ENCODE peak calls at places on chromosomes 1 and 21, in ten cellular contexts. S, R, L, Q, O, F, C, Y, B and T are unnamed samples.

GRCh38 chr1:88735909-88736308 is 51.8 kb downstream of the PKN2 start:
- DNase-seq in F (no peak), S (no peak), O (no peak), C (no peak), R (no peak), Y (no peak), L (no peak), B (no peak), Q (no peak), T (no peak)

GRCh38 chr1:9861371-9861770 is 37.6 kb upstream of the CLSTN1 start:
- DNase-seq in R (no peak), Y (no peak), B (no peak), O (no peak), C (no peak), S (peak), L (peak), F (no peak), Q (no peak), T (no peak)

GRCh38 chr1:90387825-90388224 is 329.3 kb downstream of the BARHL2 start:
- DNase-seq in R (no peak), C (no peak), O (peak), L (no peak), Q (no peak), Y (no peak), F (no peak), S (no peak), B (no peak), T (no peak)

GRCh38 chr1:235617808-235618207 is 31.8 kb downstream of the GNG4 start:
- DNase-seq in L (no peak), Y (no peak), Q (no peak), S (no peak), C (peak), R (no peak), F (no peak), B (peak), O (peak), T (no peak)

GRCh38 chr1:17475729-17476128 is 36.3 kb upstream of the RCC2 start:
- DNase-seq in S (no peak), O (peak), B (peak), Y (no peak), C (peak), F (no peak), Q (peak), L (peak), R (peak), T (peak)

GRCh38 chr21:43938751-43939442 is 73.2 kb upstream of the TRAPPC10 start:
- DNase-seq in B (peak), R (peak), C (peak), O (peak), Q (peak), F (peak), Y (peak), S (peak), L (peak), T (peak)

GRCh38 chr1:90919900-90920299 is 101.9 kb downstream of the ZNF644 start:
- DNase-seq in Q (no peak), F (no peak), S (no peak), C (no peak), R (no peak), O (peak), L (no peak), Y (no peak), B (peak), T (no peak)

GRCh38 chr1:246139745-246140182 is 367.3 kb downstream of the SMYD3 start:
- DNase-seq in R (peak), Q (no peak), Y (no peak), O (peak), S (no peak), B (peak), C (peak), F (no peak), L (no peak), T (peak)

GRCh38 chr1:183433703-183434102 is 15.5 kb upstream of the NMNAT2 start:
- DNase-seq in Q (no peak), B (no peak), L (no peak), C (no peak), Y (no peak), S (no peak), O (no peak), F (no peak), R (no peak), T (no peak)

GRCh38 chr1:29752141-29752540 is 515.8 kb downstream of the PTPRU start:
- DNase-seq in L (no peak), C (no peak), F (no peak), Q (peak), O (peak), B (no peak), S (no peak), Y (no peak), R (no peak), T (peak)

GRCh38 chr1:11307837-11308236 is 34.8 kb downstream of the UBIAD1 start:
- DNase-seq in C (no peak), Q (no peak), S (no peak), F (no peak), Y (no peak), R (no peak), B (no peak), L (no peak), O (peak), T (no peak)

GRCh38 chr1:153957744-153958110 is 685 bp downstream of the CRTC2 start:
- DNase-seq in F (no peak), O (no peak), R (no peak), B (peak), Y (peak), C (peak), S (no peak), L (no peak), Q (no peak), T (peak)

GRCh38 chr1:44999232-44999631 is 11.9 kb downstream of the HECTD3 start:
- DNase-seq in R (no peak), B (no peak), C (no peak), O (no peak), L (no peak), S (no peak), F (no peak), Y (no peak), Q (no peak), T (no peak)

GRCh38 chr21:41207401-41208388 is 39.7 kb downstream of the BACE2 start:
- DNase-seq in S (no peak), C (peak), O (peak), Q (peak), R (peak), B (peak), L (peak), F (peak), Y (no peak), T (peak)

GRCh38 chr1:228283043-228283371 is 75.2 kb downstream of the OBSCN start:
- DNase-seq in Q (no peak), O (no peak), R (no peak), B (no peak), Y (no peak), L (no peak), C (no peak), S (peak), F (no peak), T (no peak)

GRCh38 chr1:171152533-171152932 is 32.6 kb upstream of the FMO2 start:
- DNase-seq in L (peak), R (no peak), F (no peak), S (no peak), Q (no peak), Y (no peak), C (no peak), O (no peak), B (no peak), T (peak)

GRCh38 chr1:53075206-53075605 is 13.2 kb downstream of the PODN start:
- DNase-seq in F (no peak), Q (no peak), O (no peak), R (no peak), B (no peak), L (no peak), Y (no peak), C (no peak), S (peak), T (no peak)

GRCh38 chr1:38046884-38047602 is 450 bp upstream of the POU3F1 start:
- DNase-seq in S (peak), Y (peak), R (peak), C (peak), O (peak), Q (peak), L (peak), B (peak), F (peak), T (peak)

GRCh38 chr1:203596673-203597072 is 30.0 kb upstream of the ATP2B4 start:
- DNase-seq in R (no peak), B (no peak), O (no peak), S (no peak), F (no peak), L (no peak), Y (no peak), Q (no peak), C (no peak), T (no peak)

GRCh38 chr1:8121261-8122159 is 95.4 kb upstream of the ERRFI1 start:
- DNase-seq in O (peak), Q (peak), S (no peak), R (peak), B (peak), C (peak), Y (no peak), F (peak), L (peak), T (peak)

GRCh38 chr1:26582836-26583460 is 53.4 kb downstream of the RPS6KA1 start:
- DNase-seq in Y (no peak), R (no peak), B (peak), Q (no peak), C (peak), F (peak), L (peak), S (no peak), O (peak), T (peak)

DNA sequence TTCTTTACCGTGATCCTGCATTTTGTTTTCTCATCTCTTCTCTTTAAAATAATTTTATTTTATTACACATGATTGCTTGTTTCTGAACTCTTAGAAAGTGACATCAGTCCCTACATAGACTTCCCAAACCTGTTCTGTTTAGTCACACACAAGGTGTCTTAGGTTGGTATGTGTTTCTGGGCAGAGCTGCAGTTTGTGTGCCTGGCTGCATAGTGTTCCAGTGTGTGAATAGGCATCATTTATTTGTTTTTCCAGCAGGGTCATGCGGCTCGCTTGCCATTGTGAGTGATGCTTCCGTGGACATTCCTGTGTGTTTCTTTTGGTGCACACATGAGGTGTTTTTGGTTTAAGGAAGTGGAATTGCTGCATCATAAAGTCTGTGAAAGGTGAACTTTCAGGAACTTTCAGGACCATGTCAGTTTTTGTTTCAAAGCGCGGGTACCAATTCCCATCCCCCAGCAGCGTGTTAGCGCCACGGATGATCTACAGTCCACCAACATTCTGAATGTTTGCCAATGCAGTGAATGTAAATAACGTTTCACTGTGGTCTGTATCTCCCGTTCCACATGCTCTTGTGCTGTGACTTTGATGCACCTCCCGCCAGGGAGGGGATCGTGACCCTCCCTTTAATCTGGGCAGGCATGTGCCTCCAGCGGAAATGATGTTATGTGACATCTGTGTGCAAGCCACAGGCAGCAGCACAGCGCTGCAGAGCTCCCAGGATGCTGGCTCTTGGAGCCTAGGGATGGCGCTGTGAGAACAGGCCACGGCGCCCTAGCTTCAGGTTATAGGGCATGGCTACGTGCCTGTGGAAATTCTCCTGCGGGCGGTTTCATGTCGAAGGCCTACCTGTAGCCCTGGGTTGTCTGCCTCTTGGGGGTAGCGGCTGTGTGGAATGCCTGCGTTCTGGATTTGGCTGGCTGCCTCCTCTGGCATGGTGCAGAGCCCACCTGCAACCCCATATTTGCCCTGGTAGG is 144.6 kb upstream of the COL6A1 start:
- DNase-seq in Y (no peak), B (no peak), Q (no peak), F (no peak), L (no peak), S (no peak), C (peak), O (no peak), R (no peak), T (no peak)
- TF ChIP-seq CTCF in Y (no peak), B (no peak), Q (no peak), F (no peak), L (no peak), S (no peak), C (no peak), O (no peak), R (no peak), T (no peak)

GRCh38 chr1:3856923-3857790 is at the start of the genes CEP104 and DFFB:
- DNase-seq in C (peak), O (peak), F (peak), S (peak), B (peak), Q (peak), Y (peak), R (peak), L (peak), T (peak)
- TF ChIP-seq CTCF in C (no peak), O (no peak), F (no peak), S (peak), B (peak), Q (peak), Y (peak), R (no peak), L (peak), T (no peak)

GRCh38 chr1:150268706-150269403 is at the start of gene APH1A:
- DNase-seq in S (peak), R (peak), F (peak), B (peak), Y (peak), L (peak), O (peak), C (peak), Q (peak), T (peak)

GRCh38 chr1:150268342-150268705 is 492 bp downstream of the APH1A start:
- DNase-seq in R (peak), Q (peak), S (peak), C (peak), Y (peak), B (peak), F (no peak), L (no peak), O (peak), T (peak)

GRCh38 chr1:150273310-150273709 is 720 bp downstream of the C1orf54 start:
- DNase-seq in Y (no peak), O (no peak), C (no peak), F (no peak), L (no peak), S (no peak), R (no peak), Q (no peak), B (no peak), T (no peak)

GRCh38 chr1:150267896-150268295 is 920 bp downstream of the APH1A start:
- DNase-seq in L (no peak), Y (no peak), O (peak), R (no peak), B (no peak), C (peak), S (no peak), F (no peak), Q (no peak), T (no peak)

DNA sequence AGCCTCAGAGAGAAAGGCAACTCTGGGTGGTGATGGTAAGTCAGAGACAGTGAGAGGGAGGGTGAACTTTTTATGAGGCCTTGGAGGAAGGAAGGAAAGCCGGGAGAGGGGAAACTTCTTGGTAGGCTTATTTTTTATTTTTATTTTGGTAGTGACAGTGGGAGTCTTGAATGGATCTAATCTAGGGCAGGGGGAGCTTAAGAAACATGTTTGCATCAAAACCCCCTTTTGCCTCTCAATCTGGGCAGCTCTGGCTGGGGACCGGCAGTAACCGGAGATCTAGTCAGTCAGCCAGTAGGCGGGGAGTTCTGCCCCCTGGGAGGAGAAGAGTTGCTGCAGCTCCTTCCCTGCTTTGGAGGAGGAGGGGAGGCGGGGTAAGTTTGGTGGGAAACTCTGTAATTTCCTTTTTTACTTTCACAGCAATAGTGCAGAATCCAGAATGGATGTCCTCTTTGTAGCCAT is at the start of gene C1orf54:
- DNase-seq in O (peak), B (no peak), Q (peak), C (peak), F (no peak), R (no peak), L (peak), S (no peak), Y (no peak), T (no peak)
- TF ChIP-seq CTCF in O (peak), B (no peak), Q (no peak), C (peak), F (no peak), R (no peak), L (peak), S (no peak), Y (no peak), T (no peak)

GRCh38 chr1:63068626-63069025 is 253.7 kb upstream of the FOXD3 start:
- DNase-seq in Y (no peak), F (no peak), B (peak), C (peak), S (no peak), Q (no peak), R (no peak), L (no peak), O (no peak), T (peak)

GRCh38 chr1:63069214-63069613 is 253.2 kb upstream of the FOXD3 start:
- DNase-seq in S (no peak), F (no peak), Y (no peak), Q (no peak), R (no peak), O (no peak), L (no peak), C (no peak), B (no peak), T (no peak)

GRCh38 chr1:63073530-63074306 is 248.6 kb upstream of the FOXD3 start:
- DNase-seq in R (no peak), L (no peak), Q (peak), B (no peak), C (peak), F (no peak), S (no peak), O (peak), Y (no peak), T (no peak)

DNA sequence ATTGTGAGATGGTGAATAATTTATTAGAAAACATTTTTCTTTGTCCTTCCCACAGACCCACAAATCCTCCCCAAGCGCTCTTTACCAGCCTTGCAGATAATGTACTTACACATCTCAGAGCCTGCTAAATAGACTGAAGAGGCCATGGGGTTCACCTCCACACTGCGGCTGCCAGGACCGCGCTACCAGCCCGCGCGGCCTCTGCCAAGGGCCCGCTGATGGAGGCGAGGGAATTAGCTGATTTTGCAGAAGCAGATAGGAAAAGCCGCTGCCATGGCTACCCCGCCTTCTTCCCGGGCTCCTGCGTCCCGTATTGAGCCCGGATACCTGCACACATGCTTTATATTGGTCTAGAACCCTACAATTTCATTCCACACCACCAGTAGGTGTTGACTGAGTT is 248.0 kb upstream of the FOXD3 start:
- DNase-seq in R (no peak), Q (no peak), C (no peak), L (no peak), F (no peak), B (no peak), O (no peak), S (no peak), Y (no peak), T (no peak)
- TF ChIP-seq CTCF in R (no peak), Q (no peak), C (no peak), L (peak), F (no peak), B (no peak), O (peak), S (no peak), Y (no peak), T (no peak)

DNA sequence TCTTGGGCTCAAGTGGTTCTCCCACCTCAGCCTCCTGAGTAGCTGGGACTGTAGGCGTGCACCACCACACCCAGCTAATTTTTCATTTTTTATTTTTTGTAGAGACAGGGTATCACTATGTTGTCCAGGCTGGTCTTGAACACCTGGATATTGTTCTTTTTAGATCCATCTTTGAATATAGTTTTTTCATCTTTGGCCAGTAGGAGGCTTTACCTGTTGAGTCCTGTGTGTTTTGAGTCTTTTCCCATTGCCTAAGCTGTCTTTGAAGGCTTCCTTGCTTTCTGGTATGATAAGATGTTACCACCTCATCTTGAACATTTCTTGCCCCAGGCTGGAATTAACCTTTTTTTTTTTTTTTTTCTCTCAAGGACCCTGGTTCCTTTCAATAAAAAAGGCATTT is 387.8 kb upstream of the RUNX1 start:
- DNase-seq in Q (no peak), C (no peak), B (no peak), S (no peak), O (no peak), R (no peak), Y (no peak), L (no peak), F (no peak), T (peak)
- TF ChIP-seq CTCF in Q (no peak), C (no peak), B (peak), S (no peak), O (no peak), R (no peak), Y (no peak), L (no peak), F (no peak), T (peak)

DNA sequence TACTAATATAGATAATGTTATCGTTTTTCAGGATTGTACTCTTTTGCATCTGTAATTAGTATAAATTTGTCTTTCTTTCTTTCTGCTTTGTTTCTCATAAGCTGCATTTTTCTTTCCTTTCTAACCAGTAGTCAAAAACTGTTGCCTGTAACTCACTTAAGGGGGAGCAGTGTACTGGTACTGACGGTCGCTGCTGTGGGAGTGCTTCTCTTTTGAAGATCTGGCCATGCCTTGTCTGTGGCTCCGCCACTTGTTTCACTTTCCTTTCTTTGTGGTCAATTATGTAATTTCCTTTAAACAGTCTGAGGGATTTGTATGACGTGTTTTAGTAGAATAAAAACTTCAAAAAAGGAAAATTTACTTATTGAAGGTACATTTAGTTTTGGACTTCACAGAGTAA is 37.0 kb downstream of the MIA3 start:
- DNase-seq in O (peak), Y (peak), L (no peak), Q (no peak), S (peak), R (no peak), B (no peak), F (no peak), C (no peak), T (no peak)
- TF ChIP-seq CTCF in O (peak), Y (peak), L (no peak), Q (no peak), S (no peak), R (no peak), B (no peak), F (peak), C (no peak), T (no peak)